ENCODE peak calls at places on chromosomes 5 and 9, in eight cellular contexts. U, X, T, O, C, N, I and D are unnamed samples.

GRCh38 chr9:32706004-32706749 is 70.7 kb upstream of the TAF1L start:
- DNase-seq in U (no peak), X (no peak), T (no peak), O (no peak), C (no peak), N (no peak), I (no peak), D (no peak)

GRCh38 chr5:115432691-115433090 is 111.9 kb downstream of the FEM1C start:
- DNase-seq in U (no peak), X (no peak), T (no peak), O (no peak), C (no peak), N (no peak), I (no peak), D (no peak)

GRCh38 chr5:35303152-35303551 is 72.9 kb upstream of the PRLR start:
- DNase-seq in U (no peak), X (no peak), T (no peak), O (no peak), C (no peak), N (no peak), I (no peak), D (no peak)

GRCh38 chr9:70229579-70229978 is 29.2 kb upstream of the SMC5 start:
- DNase-seq in U (no peak), X (no peak), T (no peak), O (no peak), C (no peak), N (peak; percentile 18), I (no peak), D (no peak)

GRCh38 chr9:105066265-105066865 is 138.4 kb upstream of the ABCA1 start:
- DNase-seq in U (no peak), X (peak; percentile 20), T (no peak), O (no peak), C (no peak), N (no peak), I (no peak), D (no peak)

GRCh38 chr5:96247097-96247675 is 185.9 kb downstream of the PCSK1 start:
- DNase-seq in U (no peak), X (no peak), T (no peak), O (peak; percentile 26), C (no peak), N (no peak), I (no peak), D (peak; percentile 48)

GRCh38 chr5:15637886-15638285 is 137.9 kb downstream of the FBXL7 start:
- DNase-seq in U (no peak), X (no peak), T (no peak), O (no peak), C (no peak), N (no peak), I (no peak), D (no peak)

GRCh38 chr5:173762930-173763329 is 125.2 kb upstream of the CPEB4 start:
- DNase-seq in U (no peak), X (no peak), T (no peak), O (no peak), C (no peak), N (no peak), I (no peak), D (no peak)

GRCh38 chr9:79193506-79194223 is 378.1 kb upstream of the TLE4 start:
- DNase-seq in U (no peak), X (no peak), T (no peak), O (no peak), C (no peak), N (no peak), I (no peak), D (no peak)

GRCh38 chr5:82388186-82388585 is 110.0 kb upstream of the RPS23 start:
- DNase-seq in U (peak; percentile 91), X (no peak), T (no peak), O (no peak), C (no peak), N (no peak), I (no peak), D (no peak)

GRCh38 chr9:91192785-91193657 is 168.7 kb downstream of the AUH start:
- DNase-seq in U (peak; percentile 99), X (peak; percentile 89), T (peak; percentile 94), O (peak; percentile 74), C (peak; percentile 25), N (peak; percentile 97), I (peak; percentile 19), D (peak; percentile 85)

GRCh38 chr5:104456122-104456521 is 893.5 kb upstream of the NUDT12 start:
- DNase-seq in U (no peak), X (no peak), T (no peak), O (no peak), C (no peak), N (no peak), I (no peak), D (no peak)

GRCh38 chr9:8600914-8601680 is 801.5 kb upstream of the DMAC1 start:
- DNase-seq in U (no peak), X (no peak), T (no peak), O (no peak), C (no peak), N (no peak), I (no peak), D (no peak)

GRCh38 chr9:22022396-22022795 is 13.3 kb upstream of the CDKN2B start:
- DNase-seq in U (no peak), X (no peak), T (no peak), O (no peak), C (no peak), N (no peak), I (no peak), D (no peak)

GRCh38 chr5:43702815-43703214 is 99.8 kb downstream of the NNT start:
- DNase-seq in U (no peak), X (no peak), T (no peak), O (no peak), C (no peak), N (no peak), I (no peak), D (no peak)

GRCh38 chr9:136246849-136247550 is 1.4 kb upstream of the QSOX2 start:
- DNase-seq in U (no peak), X (no peak), T (no peak), O (no peak), C (no peak), N (no peak), I (no peak), D (peak; percentile 50)

GRCh38 chr5:129960831-129961230 is 56.6 kb downstream of the CHSY3 start:
- DNase-seq in U (no peak), X (no peak), T (no peak), O (no peak), C (no peak), N (no peak), I (no peak), D (no peak)

GRCh38 chr9:126113756-126114408 is 212.7 kb upstream of the MVB12B start:
- DNase-seq in U (no peak), X (no peak), T (no peak), O (peak; percentile 14), C (no peak), N (no peak), I (no peak), D (no peak)

GRCh38 chr5:156420665-156421064 is 93.7 kb downstream of the SGCD start:
- DNase-seq in U (no peak), X (no peak), T (no peak), O (no peak), C (no peak), N (no peak), I (no peak), D (no peak)
- H3K27me3 ChIP-seq in U (no peaks in the 10 kb centered on the region), X (no peaks in the 10 kb centered on the region), T (no peaks in the 10 kb centered on the region), O (no peaks in the 10 kb centered on the region), C (no peaks in the 10 kb centered on the region), N (no peaks in the 10 kb centered on the region), I (no peaks in the 10 kb centered on the region), D (no peaks in the 10 kb centered on the region)

GRCh38 chr9:36141288-36141687 is 4.8 kb downstream of the GLIPR2 start:
- DNase-seq in U (no peak), X (no peak), T (peak; percentile 64), O (no peak), C (no peak), N (no peak), I (no peak), D (peak; percentile 49)
- TF ChIP-seq CTCF in U (peak; percentile 66), X (no peak), T (peak; percentile 61), O (no peak), C (peak; percentile 49), N (peak; percentile 9), I (no peak), D (no peak)

GRCh38 chr5:172624083-172624995 is 16.7 kb upstream of the NEURL1B start:
- DNase-seq in U (no peak), X (no peak), T (no peak), O (no peak), C (no peak), N (no peak), I (no peak), D (no peak)
- H3K27me3 ChIP-seq in U (no peaks in the 10 kb centered on the region), X (no peaks in the 10 kb centered on the region), T (no peaks in the 10 kb centered on the region), O (no peaks in the 10 kb centered on the region), C (no peaks in the 10 kb centered on the region), N (no peaks in the 10 kb centered on the region), I (no peaks in the 10 kb centered on the region), D (no peaks in the 10 kb centered on the region)

DNA sequence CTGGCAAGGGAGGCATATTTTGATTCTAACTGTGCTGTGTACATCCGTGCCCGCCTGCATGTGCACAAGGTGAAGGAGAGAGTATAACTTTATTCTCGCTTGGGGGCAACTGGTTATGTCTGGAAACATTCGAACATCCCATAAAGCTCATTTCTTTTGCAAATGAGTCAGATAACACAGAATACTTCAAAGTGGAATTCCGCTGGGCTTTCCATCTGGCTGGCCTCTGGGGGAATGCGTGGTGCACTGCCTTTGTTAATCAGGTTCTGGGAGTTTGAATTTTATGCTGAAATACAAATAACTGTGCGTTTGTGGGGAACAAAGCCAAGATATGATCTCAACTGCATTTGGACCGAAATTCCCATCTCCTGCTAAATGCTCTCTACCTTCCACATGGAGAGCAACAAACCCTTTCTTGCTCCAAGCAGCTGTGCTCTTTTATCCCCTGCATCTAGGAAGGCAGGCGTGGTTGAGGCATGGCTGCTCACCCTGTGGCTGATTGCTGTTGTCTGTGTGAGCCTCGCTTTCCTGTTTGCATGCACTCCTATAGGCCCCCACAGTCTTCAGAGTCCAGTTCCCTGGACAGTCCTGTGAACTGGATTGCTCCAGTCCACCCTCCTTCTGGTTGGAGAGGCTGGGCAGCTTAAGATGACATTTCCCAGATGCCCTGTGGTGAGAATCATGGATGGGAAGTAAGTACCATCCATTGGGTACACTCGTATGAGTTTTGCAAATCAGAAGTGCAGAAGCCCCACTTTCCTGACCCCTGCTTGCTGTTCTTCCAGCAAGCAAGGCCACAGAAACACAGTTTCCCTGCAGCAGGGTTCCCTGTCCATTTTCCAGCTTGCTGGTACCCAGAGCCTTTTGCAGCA is 82.9 kb upstream of the ALDH1B1 start:
- DNase-seq in U (no peak), X (no peak), T (no peak), O (no peak), C (no peak), N (no peak), I (no peak), D (no peak)
- TF ChIP-seq CTCF in U (no peak), X (no peak), T (no peak), O (no peak), C (no peak), N (no peak), I (no peak), D (no peak)